ENCODE peak calls at places on chromosomes 12 and 14, in four cellular contexts. One of them, this sample, is unnamed.

GRCh38 chr14:25340882-25341281 is 290.9 kb upstream of the STXBP6 start:
- DNase-seq in GM12878: no peak
- DNase-seq in HepG2: no peak
- DNase-seq in K562: no peak
- DNase-seq in this sample: no peak

GRCh38 chr12:26471560-26471959 is 276.2 kb downstream of the SSPN start:
- DNase-seq in GM12878: peak; percentile 82
- DNase-seq in HepG2: no peak
- DNase-seq in K562: no peak
- DNase-seq in this sample: no peak

GRCh38 chr12:32483993-32484392 is 84.6 kb downstream of the FGD4 start:
- DNase-seq in GM12878: no peak
- DNase-seq in HepG2: no peak
- DNase-seq in K562: no peak
- DNase-seq in this sample: no peak

GRCh38 chr12:121223283-121223946 is 13.5 kb downstream of the P2RX4 start:
- DNase-seq in GM12878: no peak
- DNase-seq in HepG2: no peak
- DNase-seq in K562: no peak
- DNase-seq in this sample: no peak

GRCh38 chr12:11959117-11959823 is 111.5 kb upstream of the BCL2L14 start:
- DNase-seq in GM12878: no peak
- DNase-seq in HepG2: peak; percentile 48
- DNase-seq in K562: no peak
- DNase-seq in this sample: no peak

GRCh38 chr14:99566009-99566389 is 38.0 kb downstream of the CCDC85C start:
- DNase-seq in GM12878: no peak
- DNase-seq in HepG2: no peak
- DNase-seq in K562: no peak
- DNase-seq in this sample: no peak

GRCh38 chr14:89256951-89257350 is 160.1 kb downstream of the FOXN3 start:
- DNase-seq in GM12878: no peak
- DNase-seq in HepG2: no peak
- DNase-seq in K562: no peak
- DNase-seq in this sample: no peak

GRCh38 chr12:11839093-11839641 is 189.7 kb downstream of the ETV6 start:
- DNase-seq in GM12878: no peak
- DNase-seq in HepG2: no peak
- DNase-seq in K562: no peak
- DNase-seq in this sample: no peak

GRCh38 chr12:103727638-103728037 is 113.4 kb downstream of the NT5DC3 start:
- DNase-seq in GM12878: no peak
- DNase-seq in HepG2: no peak
- DNase-seq in K562: no peak
- DNase-seq in this sample: no peak

GRCh38 chr12:127416796-127417195 is 850.2 kb upstream of the TMEM132C start:
- DNase-seq in GM12878: no peak
- DNase-seq in HepG2: no peak
- DNase-seq in K562: no peak
- DNase-seq in this sample: no peak

GRCh38 chr14:64682173-64682710 is 22.0 kb upstream of the PLEKHG3 start:
- DNase-seq in GM12878: no peak
- DNase-seq in HepG2: no peak
- DNase-seq in K562: no peak
- DNase-seq in this sample: no peak

GRCh38 chr12:6171409-6172015 is 28.7 kb upstream of the CD9 start:
- DNase-seq in GM12878: no peak
- DNase-seq in HepG2: no peak
- DNase-seq in K562: peak; percentile 28
- DNase-seq in this sample: no peak

GRCh38 chr12:28709996-28710685 is 438.9 kb upstream of the FAR2 start:
- DNase-seq in GM12878: no peak
- DNase-seq in HepG2: no peak
- DNase-seq in K562: no peak
- DNase-seq in this sample: no peak

GRCh38 chr12:68242777-68243176 is 10.6 kb downstream of the IL22 start:
- DNase-seq in GM12878: no peak
- DNase-seq in HepG2: no peak
- DNase-seq in K562: no peak
- DNase-seq in this sample: no peak

GRCh38 chr14:42214981-42215491 is 608.4 kb downstream of the LRFN5 start:
- DNase-seq in GM12878: no peak
- DNase-seq in HepG2: no peak
- DNase-seq in K562: no peak
- DNase-seq in this sample: no peak

GRCh38 chr14:72261068-72261467 is 328.8 kb downstream of the RGS6 start:
- DNase-seq in GM12878: no peak
- DNase-seq in HepG2: no peak
- DNase-seq in K562: no peak
- DNase-seq in this sample: no peak

GRCh38 chr12:104772336-104772735 is 185.8 kb downstream of the SLC41A2 start:
- DNase-seq in GM12878: no peak
- DNase-seq in HepG2: no peak
- DNase-seq in K562: no peak
- DNase-seq in this sample: no peak

GRCh38 chr14:62053188-62053587 is 291.0 kb downstream of the SNAPC1 start:
- DNase-seq in GM12878: peak; percentile 21
- DNase-seq in HepG2: no peak
- DNase-seq in K562: no peak
- DNase-seq in this sample: no peak

GRCh38 chr12:77060136-77060882 is 5.1 kb downstream of the E2F7 start:
- DNase-seq in GM12878: peak; percentile 85
- DNase-seq in HepG2: no peak
- DNase-seq in K562: no peak
- DNase-seq in this sample: no peak

GRCh38 chr14:73741386-73741875 is 27.2 kb upstream of the PNMA1 start:
- DNase-seq in GM12878: no peak
- DNase-seq in HepG2: peak; percentile 61
- DNase-seq in K562: peak; percentile 91
- DNase-seq in this sample: no peak

GRCh38 chr12:24036438-24037204 is 87.2 kb upstream of the SOX5 start:
- DNase-seq in GM12878: no peak
- DNase-seq in HepG2: no peak
- DNase-seq in K562: no peak
- DNase-seq in this sample: no peak

GRCh38 chr12:15664491-15664890 is 124.7 kb downstream of the EPS8 start:
- DNase-seq in GM12878: no peak
- DNase-seq in HepG2: no peak
- DNase-seq in K562: no peak
- DNase-seq in this sample: no peak

GRCh38 chr12:130436741-130437501 is 99.2 kb downstream of the PIWIL1 start:
- DNase-seq in GM12878: no peak
- DNase-seq in HepG2: no peak
- DNase-seq in K562: no peak
- DNase-seq in this sample: no peak

GRCh38 chr14:77859934-77860570 is 60.1 kb downstream of the ADCK1 start:
- DNase-seq in GM12878: no peak
- DNase-seq in HepG2: no peak
- DNase-seq in K562: peak; percentile 43
- DNase-seq in this sample: no peak

GRCh38 chr12:15772405-15773018 is 16.7 kb downstream of the EPS8 start:
- DNase-seq in GM12878: no peak
- DNase-seq in HepG2: peak; percentile 19
- DNase-seq in K562: no peak
- DNase-seq in this sample: no peak

GRCh38 chr12:78120866-78121590 is 290.3 kb downstream of the NAV3 start:
- DNase-seq in GM12878: no peak
- DNase-seq in HepG2: no peak
- DNase-seq in K562: no peak
- DNase-seq in this sample: no peak

GRCh38 chr12:45309826-45310626 is 94.1 kb downstream of the ANO6 start:
- DNase-seq in GM12878: no peak
- DNase-seq in HepG2: no peak
- DNase-seq in K562: no peak
- DNase-seq in this sample: no peak

GRCh38 chr12:31228811-31229792 is 96.8 kb downstream of the SINHCAF start:
- DNase-seq in GM12878: no peak
- DNase-seq in HepG2: peak; percentile 35
- DNase-seq in K562: no peak
- DNase-seq in this sample: no peak

GRCh38 chr12:46452776-46453175 is 80.2 kb upstream of the SLC38A2 start:
- DNase-seq in GM12878: no peak
- DNase-seq in HepG2: no peak
- DNase-seq in K562: no peak
- DNase-seq in this sample: no peak

GRCh38 chr14:66495214-66496098 is 9.3 kb downstream of the CCDC196 start:
- DNase-seq in GM12878: peak; percentile 45
- DNase-seq in HepG2: peak; percentile 65
- DNase-seq in K562: peak; percentile 20
- DNase-seq in this sample: peak; percentile 56

GRCh38 chr14:64879635-64880381 is at the start of gene SPTB:
- DNase-seq in GM12878: no peak
- DNase-seq in HepG2: no peak
- DNase-seq in K562: peak; percentile 89
- DNase-seq in this sample: peak; percentile 60

GRCh38 chr12:75720807-75721206 is 209.4 kb upstream of the KRR1 start:
- DNase-seq in GM12878: no peak
- DNase-seq in HepG2: no peak
- DNase-seq in K562: no peak
- DNase-seq in this sample: peak; percentile 10

DNA sequence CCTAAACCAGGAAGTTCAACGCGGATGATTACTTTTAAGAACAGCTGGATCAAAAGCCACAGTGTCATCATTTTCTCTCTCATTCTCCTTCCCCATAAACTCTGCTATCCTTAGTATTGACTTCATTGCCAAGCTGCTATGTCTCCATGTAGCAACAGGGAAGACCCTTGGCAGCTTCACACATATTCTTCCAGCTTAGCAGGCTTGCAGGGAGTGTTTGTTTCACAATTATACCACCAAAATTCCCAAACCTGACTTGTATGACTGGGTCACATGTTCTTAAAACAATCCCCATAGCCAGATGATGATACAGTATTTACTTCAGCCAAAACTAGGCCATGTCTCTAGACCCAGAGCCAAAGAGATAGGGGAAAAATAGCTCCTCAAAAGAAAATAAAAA is 235.4 kb downstream of the PAWR start:
- DNase-seq in GM12878: no peak
- DNase-seq in HepG2: no peak
- DNase-seq in K562: no peak
- DNase-seq in this sample: no peak
- TF ChIP-seq SP1 in GM12878: no peak
- TF ChIP-seq SP1 in HepG2: no peak
- TF ChIP-seq SP1 in K562: no peak
- TF ChIP-seq SP1 in this sample: no peak

GRCh38 chr12:1796515-1797010 is 23.8 kb upstream of the LRTM2 start:
- DNase-seq in GM12878: no peak
- DNase-seq in HepG2: no peak
- DNase-seq in K562: no peak
- DNase-seq in this sample: no peak

GRCh38 chr12:1795785-1796514 is 24.4 kb upstream of the LRTM2 start:
- DNase-seq in GM12878: peak; percentile 73
- DNase-seq in HepG2: peak; percentile 56
- DNase-seq in K562: peak; percentile 91
- DNase-seq in this sample: peak; percentile 92

GRCh38 chr12:1793426-1794210 is 26.7 kb upstream of the LRTM2 start:
- DNase-seq in GM12878: no peak
- DNase-seq in HepG2: no peak
- DNase-seq in K562: no peak
- DNase-seq in this sample: no peak

GRCh38 chr12:1794440-1795090 is 25.8 kb upstream of the LRTM2 start:
- DNase-seq in GM12878: no peak
- DNase-seq in HepG2: no peak
- DNase-seq in K562: no peak
- DNase-seq in this sample: no peak

GRCh38 chr12:1795221-1795784 is 25.1 kb upstream of the LRTM2 start:
- DNase-seq in GM12878: no peak
- DNase-seq in HepG2: no peak
- DNase-seq in K562: no peak
- DNase-seq in this sample: no peak
- TF ChIP-seq BHLHE40 in GM12878: no peak
- TF ChIP-seq BHLHE40 in HepG2: no peak
- TF ChIP-seq BHLHE40 in K562: no peak
- TF ChIP-seq BHLHE40 in this sample: no peak

GRCh38 chr12:106736051-106736957 is 38.2 kb upstream of the RIC8B start:
- DNase-seq in GM12878: no peak
- DNase-seq in HepG2: peak; percentile 20
- DNase-seq in K562: no peak
- DNase-seq in this sample: no peak
- TF ChIP-seq SP1 in GM12878: no peak
- TF ChIP-seq SP1 in HepG2: no peak
- TF ChIP-seq SP1 in K562: no peak
- TF ChIP-seq SP1 in this sample: no peak

DNA sequence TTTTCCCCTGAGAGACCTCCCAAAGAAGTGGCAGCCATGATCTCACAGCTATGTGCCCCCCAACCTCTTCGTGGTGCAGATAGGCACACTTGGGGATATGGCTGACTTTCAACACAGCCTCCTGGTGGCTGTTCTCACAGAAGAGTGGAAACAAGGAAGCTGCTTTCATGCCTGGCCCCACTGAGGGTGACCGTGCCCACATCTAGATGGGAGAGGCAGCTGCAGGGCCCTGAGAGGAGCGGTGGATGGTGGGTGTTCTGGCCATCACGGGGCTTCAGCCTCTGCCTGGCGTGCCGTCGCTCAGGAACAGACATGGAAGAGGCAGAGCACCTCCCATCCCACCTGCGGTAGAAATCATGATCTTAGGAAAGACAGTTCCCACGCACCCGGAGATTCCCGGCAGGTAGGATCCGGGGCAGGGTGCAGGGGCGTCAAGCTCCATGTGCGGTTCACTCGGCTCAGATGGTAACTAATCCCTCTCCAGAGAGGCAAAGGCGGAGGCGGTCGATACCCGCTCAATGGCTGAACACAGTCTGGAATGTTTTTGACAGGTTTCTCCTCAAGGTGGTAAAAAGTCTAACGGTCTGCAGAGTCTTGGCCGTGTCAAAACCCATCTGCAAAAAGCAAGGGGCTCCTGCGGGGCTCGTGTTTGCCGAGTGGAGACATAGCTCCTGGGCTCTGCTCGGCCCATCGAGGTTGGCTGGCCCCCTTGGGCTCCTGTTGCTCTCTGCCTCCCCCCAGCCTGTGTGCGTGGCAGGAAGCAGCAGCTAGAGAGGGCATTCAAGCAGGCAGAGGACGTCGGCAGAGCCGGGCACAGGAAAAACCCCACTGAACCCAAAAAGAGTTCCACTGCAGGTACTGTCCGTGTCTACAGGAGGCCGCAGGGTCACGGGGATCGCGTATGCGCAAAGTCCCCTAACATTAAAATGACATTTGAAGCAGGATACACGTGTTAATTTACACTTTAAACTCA is 225.2 kb upstream of the RTL1 start:
- DNase-seq in GM12878: no peak
- DNase-seq in HepG2: no peak
- DNase-seq in K562: no peak
- DNase-seq in this sample: no peak
- TF ChIP-seq BHLHE40 in GM12878: no peak
- TF ChIP-seq BHLHE40 in HepG2: no peak
- TF ChIP-seq BHLHE40 in K562: no peak
- TF ChIP-seq BHLHE40 in this sample: no peak

DNA sequence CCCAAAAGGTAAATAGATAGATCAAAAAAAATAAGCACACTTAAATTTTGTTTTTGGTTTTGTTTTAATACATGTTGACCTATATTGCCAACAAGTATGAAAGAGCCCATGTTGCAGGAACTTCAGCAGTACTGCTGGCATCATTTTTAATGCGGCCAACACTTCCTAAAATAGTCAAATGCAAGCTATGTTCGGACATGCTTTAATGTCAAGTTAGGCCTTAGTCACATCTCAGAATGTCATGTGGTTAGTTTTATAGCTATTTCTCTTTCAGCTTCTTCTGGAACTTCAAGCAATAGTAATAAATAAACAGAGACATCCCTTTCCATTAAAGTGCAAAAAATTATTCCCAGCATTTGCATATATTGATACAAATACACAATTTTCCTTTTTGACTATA is 153.4 kb downstream of the PIK3C2G start:
- DNase-seq in GM12878: no peak
- DNase-seq in HepG2: no peak
- DNase-seq in K562: no peak
- DNase-seq in this sample: no peak
- TF ChIP-seq SP1 in GM12878: no peak
- TF ChIP-seq SP1 in HepG2: no peak
- TF ChIP-seq SP1 in K562: no peak
- TF ChIP-seq SP1 in this sample: no peak